ENCODE peak calls at places on chromosomes 13 and 19, in seven cellular contexts. T is mesendoderm, P is H1, M is IMR-90, N is H9, R is trophoblast cell, Q is mesenchymal stem cell. D is an unnamed sample.

GRCh38 chr19:46919324-46919723 is 58.5 kb downstream of the ARHGAP35 start:
- DNase-seq in T (no peak), N (no peak), P (no peak), Q (peak), R (no peak), M (peak), D (no peak)

GRCh38 chr19:17855333-17856152 is 4.2 kb upstream of the RPL18A start:
- DNase-seq in R (peak), P (no peak), T (peak), N (peak), Q (peak), M (peak), D (peak)

GRCh38 chr19:7637374-7638256 is 705 bp downstream of the STXBP2 start:
- DNase-seq in N (no peak), Q (peak), M (no peak), R (peak), T (no peak), P (no peak), D (no peak)

GRCh38 chr19:16319466-16319865 is 5.2 kb upstream of the KLF2 start:
- DNase-seq in Q (peak), R (no peak), T (no peak), M (peak), P (no peak), N (no peak), D (no peak)

GRCh38 chr13:101140936-101141335 is 275.4 kb downstream of the NALCN start:
- DNase-seq in R (no peak), N (no peak), P (no peak), Q (no peak), T (no peak), M (no peak), D (no peak)

GRCh38 chr13:109790951-109791605 is 4.7 kb upstream of the IRS2 start:
- DNase-seq in Q (peak), N (peak), M (peak), P (no peak), T (peak), R (peak), D (no peak)

GRCh38 chr19:18507021-18507726 is 14.7 kb downstream of the ELL start:
- DNase-seq in P (no peak), Q (no peak), M (no peak), N (no peak), R (peak), T (no peak), D (no peak)

GRCh38 chr13:102589291-102589822 is 7.4 kb upstream of the TPP2 start:
- DNase-seq in P (no peak), N (no peak), T (no peak), R (no peak), M (peak), Q (no peak), D (no peak)

GRCh38 chr13:109400192-109400591 is 386.2 kb downstream of the IRS2 start:
- DNase-seq in N (peak), P (no peak), Q (no peak), R (peak), M (no peak), T (peak), D (no peak)

GRCh38 chr13:113764793-113765190 is 5.8 kb downstream of the TMEM255B start:
- DNase-seq in P (no peak), N (no peak), T (no peak), R (no peak), Q (no peak), M (no peak), D (no peak)

GRCh38 chr13:33554919-33555791 is 262.8 kb upstream of the RFC3 start:
- DNase-seq in P (no peak), T (no peak), N (no peak), M (no peak), Q (peak), R (no peak), D (no peak)

GRCh38 chr19:49224856-49225255 is 67.3 kb downstream of the TRPM4 start:
- DNase-seq in R (peak), N (peak), Q (peak), T (peak), P (peak), M (peak), D (peak)

GRCh38 chr19:47075941-47076340 is 27.5 kb upstream of the TMEM160 start:
- DNase-seq in N (no peak), R (no peak), Q (no peak), M (peak), T (no peak), P (no peak), D (no peak)

GRCh38 chr19:53881482-53882390 is at the start of gene PRKCG:
- DNase-seq in R (peak), N (peak), Q (peak), P (no peak), T (peak), M (no peak), D (peak)

GRCh38 chr19:19062454-19063182 is 1.2 kb upstream of the SLC25A42 start:
- DNase-seq in P (no peak), N (no peak), T (peak), M (peak), Q (peak), R (peak), D (no peak)

GRCh38 chr19:54674021-54674617 is 11.3 kb downstream of the LILRB4 start:
- DNase-seq in R (peak), N (no peak), T (peak), P (no peak), M (no peak), Q (no peak), D (no peak)

GRCh38 chr19:29694669-29695627 is 20.1 kb downstream of the C19orf12 start:
- DNase-seq in N (peak), Q (peak), T (peak), R (peak), M (peak), P (peak), D (peak)

GRCh38 chr19:32543107-32543900 is 37.7 kb upstream of the PDCD5 start:
- DNase-seq in R (peak), N (no peak), T (peak), Q (peak), M (peak), P (no peak), D (no peak)

GRCh38 chr19:47274891-47275865 is 493 bp downstream of the INAFM1 start:
- DNase-seq in M (no peak), N (no peak), P (no peak), Q (peak), T (no peak), R (no peak), D (no peak)

GRCh38 chr13:65917731-65918130 is 1312.4 kb downstream of the PCDH9 start:
- DNase-seq in P (no peak), T (no peak), N (no peak), Q (no peak), R (no peak), M (no peak), D (no peak)

GRCh38 chr13:67143544-67144115 is 86.5 kb downstream of the PCDH9 start:
- DNase-seq in T (no peak), R (no peak), P (no peak), M (peak), Q (peak), N (no peak), D (no peak)
- H2BK120ac ChIP-seq in T (no peak), R (no peak), P (no peak), M (no peak), Q (no peak), N (no peak), D (no peak)

GRCh38 chr19:45816236-45817009 is 1.3 kb upstream of the RSPH6A start:
- DNase-seq in N (no peak), Q (no peak), P (no peak), R (no peak), M (no peak), T (no peak), D (no peak)
- H3K18ac ChIP-seq in N (peak), Q (no peak), P (peak), R (peak), M (no peak), T (peak), D (peak)

GRCh38 chr13:28056426-28056825 is 44.0 kb downstream of the FLT3 start:
- DNase-seq in T (no peak), M (no peak), Q (no peak), N (no peak), P (no peak), R (no peak), D (no peak)
- H2AK5ac ChIP-seq in T (no peak), M (no peak), Q (no peak), N (no peak), P (no peak), R (no peak), D (no peak)

GRCh38 chr13:30856004-30856790 is 49.9 kb upstream of the MEDAG start:
- DNase-seq in P (no peak), Q (no peak), R (no peak), N (no peak), T (no peak), M (no peak), D (no peak)
- H2BK120ac ChIP-seq in P (no peak), Q (no peak), R (no peak), N (no peak), T (no peak), M (peak), D (no peak)

GRCh38 chr13:80977168-80977567 is 636.2 kb upstream of the SPRY2 start:
- DNase-seq in R (peak), T (no peak), M (no peak), N (no peak), Q (no peak), P (no peak), D (no peak)
- H3K18ac ChIP-seq in R (no peak), T (no peak), M (no peak), N (no peak), Q (no peak), P (no peak), D (peak)

GRCh38 chr19:45264781-45265317 is 13.8 kb downstream of the MARK4 start:
- DNase-seq in T (no peak), Q (no peak), M (no peak), R (no peak), P (no peak), N (no peak), D (no peak)
- H2AK5ac ChIP-seq in T (no peak), Q (no peak), M (no peak), R (no peak), P (no peak), N (no peak), D (peak)